ENCODE peak calls at places on chromosomes 1 and 21, in ten cellular contexts. One of them, this sample, is unnamed.

GRCh38 chr1:41537788-41538351 is 53.4 kb upstream of the EDN2 start:
- DNase-seq in transverse colon: peak; percentile 58
- DNase-seq in H1: no peak
- DNase-seq in tibial artery: peak; percentile 77
- DNase-seq in pancreas: peak; percentile 53
- DNase-seq in PC-3: peak; percentile 57
- DNase-seq in mucosa of descending colon: peak; percentile 53
- DNase-seq in aorta: peak; percentile 87
- DNase-seq in small intestine: no peak
- DNase-seq in naive thymus-derived CD4-positive, alpha-beta T cell: no peak
- DNase-seq in this sample: peak; percentile 53

GRCh38 chr1:94332952-94333351 is 85.2 kb upstream of the ABCD3 start:
- DNase-seq in transverse colon: no peak
- DNase-seq in H1: no peak
- DNase-seq in tibial artery: no peak
- DNase-seq in pancreas: no peak
- DNase-seq in PC-3: peak; percentile 82
- DNase-seq in mucosa of descending colon: no peak
- DNase-seq in aorta: no peak
- DNase-seq in small intestine: no peak
- DNase-seq in naive thymus-derived CD4-positive, alpha-beta T cell: no peak
- DNase-seq in this sample: no peak

GRCh38 chr1:33161061-33161681 is 20.7 kb downstream of the TRIM62 start:
- DNase-seq in transverse colon: no peak
- DNase-seq in H1: no peak
- DNase-seq in tibial artery: no peak
- DNase-seq in pancreas: no peak
- DNase-seq in PC-3: no peak
- DNase-seq in mucosa of descending colon: no peak
- DNase-seq in aorta: peak; percentile 62
- DNase-seq in small intestine: no peak
- DNase-seq in naive thymus-derived CD4-positive, alpha-beta T cell: no peak
- DNase-seq in this sample: no peak

GRCh38 chr1:38727629-38728175 is 131.9 kb downstream of the RRAGC start:
- DNase-seq in transverse colon: no peak
- DNase-seq in H1: no peak
- DNase-seq in tibial artery: no peak
- DNase-seq in pancreas: no peak
- DNase-seq in PC-3: no peak
- DNase-seq in mucosa of descending colon: no peak
- DNase-seq in aorta: no peak
- DNase-seq in small intestine: no peak
- DNase-seq in naive thymus-derived CD4-positive, alpha-beta T cell: no peak
- DNase-seq in this sample: no peak

GRCh38 chr1:65141394-65141793 is 6.6 kb upstream of the AK4 start:
- DNase-seq in transverse colon: peak; percentile 27
- DNase-seq in H1: no peak
- DNase-seq in tibial artery: no peak
- DNase-seq in pancreas: no peak
- DNase-seq in PC-3: peak; percentile 70
- DNase-seq in mucosa of descending colon: no peak
- DNase-seq in aorta: no peak
- DNase-seq in small intestine: peak; percentile 51
- DNase-seq in naive thymus-derived CD4-positive, alpha-beta T cell: no peak
- DNase-seq in this sample: no peak

GRCh38 chr1:33298623-33299277 is 22.1 kb downstream of the A3GALT2 start:
- DNase-seq in transverse colon: peak; percentile 76
- DNase-seq in H1: peak; percentile 38
- DNase-seq in tibial artery: peak; percentile 74
- DNase-seq in pancreas: peak; percentile 38
- DNase-seq in PC-3: peak; percentile 75
- DNase-seq in mucosa of descending colon: peak; percentile 66
- DNase-seq in aorta: peak; percentile 86
- DNase-seq in small intestine: peak; percentile 71
- DNase-seq in naive thymus-derived CD4-positive, alpha-beta T cell: peak; percentile 31
- DNase-seq in this sample: peak; percentile 90

GRCh38 chr21:8989261-8989882 is 1532.0 kb upstream of the TPTE start:
- DNase-seq in transverse colon: no peak
- DNase-seq in H1: no peak
- DNase-seq in tibial artery: no peak
- DNase-seq in pancreas: no peak
- DNase-seq in PC-3: peak; percentile 1
- DNase-seq in mucosa of descending colon: no peak
- DNase-seq in aorta: no peak
- DNase-seq in small intestine: no peak
- DNase-seq in naive thymus-derived CD4-positive, alpha-beta T cell: no peak
- DNase-seq in this sample: no peak

GRCh38 chr1:6653651-6654290 is 29.1 kb downstream of the THAP3 start:
- DNase-seq in transverse colon: no peak
- DNase-seq in H1: no peak
- DNase-seq in tibial artery: no peak
- DNase-seq in pancreas: no peak
- DNase-seq in PC-3: no peak
- DNase-seq in mucosa of descending colon: no peak
- DNase-seq in aorta: no peak
- DNase-seq in small intestine: no peak
- DNase-seq in naive thymus-derived CD4-positive, alpha-beta T cell: no peak
- DNase-seq in this sample: peak; percentile 4

GRCh38 chr1:160081261-160081936 is at the start of gene KCNJ9:
- DNase-seq in transverse colon: no peak
- DNase-seq in H1: no peak
- DNase-seq in tibial artery: no peak
- DNase-seq in pancreas: no peak
- DNase-seq in PC-3: no peak
- DNase-seq in mucosa of descending colon: no peak
- DNase-seq in aorta: no peak
- DNase-seq in small intestine: no peak
- DNase-seq in naive thymus-derived CD4-positive, alpha-beta T cell: no peak
- DNase-seq in this sample: peak; percentile 46

GRCh38 chr1:24421502-24421901 is 5.9 kb downstream of the NIPAL3 start:
- DNase-seq in transverse colon: no peak
- DNase-seq in H1: no peak
- DNase-seq in tibial artery: no peak
- DNase-seq in pancreas: no peak
- DNase-seq in PC-3: peak; percentile 28
- DNase-seq in mucosa of descending colon: no peak
- DNase-seq in aorta: no peak
- DNase-seq in small intestine: no peak
- DNase-seq in naive thymus-derived CD4-positive, alpha-beta T cell: no peak
- DNase-seq in this sample: no peak

GRCh38 chr1:159915571-159916239 is 9.6 kb downstream of the TAGLN2 start:
- DNase-seq in transverse colon: no peak
- DNase-seq in H1: no peak
- DNase-seq in tibial artery: no peak
- DNase-seq in pancreas: no peak
- DNase-seq in PC-3: no peak
- DNase-seq in mucosa of descending colon: no peak
- DNase-seq in aorta: peak; percentile 24
- DNase-seq in small intestine: no peak
- DNase-seq in naive thymus-derived CD4-positive, alpha-beta T cell: no peak
- DNase-seq in this sample: peak; percentile 53

GRCh38 chr1:228793032-228793431 is 57.8 kb downstream of the RHOU start:
- DNase-seq in transverse colon: no peak
- DNase-seq in H1: no peak
- DNase-seq in tibial artery: no peak
- DNase-seq in pancreas: no peak
- DNase-seq in PC-3: no peak
- DNase-seq in mucosa of descending colon: no peak
- DNase-seq in aorta: no peak
- DNase-seq in small intestine: no peak
- DNase-seq in naive thymus-derived CD4-positive, alpha-beta T cell: no peak
- DNase-seq in this sample: no peak
- H3K4me1 ChIP-seq in transverse colon: no peaks in the 10 kb centered on the region
- H3K4me1 ChIP-seq in H1: no peaks in the 10 kb centered on the region
- H3K4me1 ChIP-seq in tibial artery: no peaks in the 10 kb centered on the region
- H3K4me1 ChIP-seq in pancreas: no peaks in the 10 kb centered on the region
- H3K4me1 ChIP-seq in PC-3: no peaks in the 10 kb centered on the region
- H3K4me1 ChIP-seq in mucosa of descending colon: no peaks in the 10 kb centered on the region
- H3K4me1 ChIP-seq in aorta: no peaks in the 10 kb centered on the region
- H3K4me1 ChIP-seq in small intestine: no peaks in the 10 kb centered on the region
- H3K4me1 ChIP-seq in naive thymus-derived CD4-positive, alpha-beta T cell: peaks cover 48% of the 10 kb centered on the region
- H3K4me1 ChIP-seq in this sample: no peaks in the 10 kb centered on the region

GRCh38 chr1:28078680-28079626 is 9.5 kb downstream of the EYA3 start:
- DNase-seq in transverse colon: no peak
- DNase-seq in H1: no peak
- DNase-seq in tibial artery: no peak
- DNase-seq in pancreas: no peak
- DNase-seq in PC-3: peak; percentile 36
- DNase-seq in mucosa of descending colon: no peak
- DNase-seq in aorta: no peak
- DNase-seq in small intestine: peak; percentile 58
- DNase-seq in naive thymus-derived CD4-positive, alpha-beta T cell: no peak
- DNase-seq in this sample: no peak
- H3K4me1 ChIP-seq in transverse colon: peaks cover 44% of the 10 kb centered on the region
- H3K4me1 ChIP-seq in H1: no peaks in the 10 kb centered on the region
- H3K4me1 ChIP-seq in tibial artery: no peaks in the 10 kb centered on the region
- H3K4me1 ChIP-seq in pancreas: peaks cover 6% of the 10 kb centered on the region
- H3K4me1 ChIP-seq in PC-3: peaks cover 6% of the 10 kb centered on the region
- H3K4me1 ChIP-seq in mucosa of descending colon: no peaks in the 10 kb centered on the region
- H3K4me1 ChIP-seq in aorta: peaks cover 8% of the 10 kb centered on the region
- H3K4me1 ChIP-seq in small intestine: no peaks in the 10 kb centered on the region
- H3K4me1 ChIP-seq in naive thymus-derived CD4-positive, alpha-beta T cell: no peaks in the 10 kb centered on the region
- H3K4me1 ChIP-seq in this sample: peaks cover 5% of the 10 kb centered on the region

GRCh38 chr1:56469640-56470371 is 109.6 kb downstream of the PLPP3 start:
- DNase-seq in transverse colon: no peak
- DNase-seq in H1: no peak
- DNase-seq in tibial artery: no peak
- DNase-seq in pancreas: no peak
- DNase-seq in PC-3: peak; percentile 58
- DNase-seq in mucosa of descending colon: no peak
- DNase-seq in aorta: no peak
- DNase-seq in small intestine: no peak
- DNase-seq in naive thymus-derived CD4-positive, alpha-beta T cell: no peak
- DNase-seq in this sample: no peak

GRCh38 chr1:56477164-56478111 is 101.9 kb downstream of the PLPP3 start:
- DNase-seq in transverse colon: peak; percentile 52
- DNase-seq in H1: peak; percentile 54
- DNase-seq in tibial artery: peak; percentile 67
- DNase-seq in pancreas: peak; percentile 54
- DNase-seq in PC-3: no peak
- DNase-seq in mucosa of descending colon: peak; percentile 66
- DNase-seq in aorta: peak; percentile 78
- DNase-seq in small intestine: no peak
- DNase-seq in naive thymus-derived CD4-positive, alpha-beta T cell: no peak
- DNase-seq in this sample: peak; percentile 85

GRCh38 chr1:56472860-56473259 is 106.5 kb downstream of the PLPP3 start:
- DNase-seq in transverse colon: no peak
- DNase-seq in H1: no peak
- DNase-seq in tibial artery: no peak
- DNase-seq in pancreas: no peak
- DNase-seq in PC-3: no peak
- DNase-seq in mucosa of descending colon: no peak
- DNase-seq in aorta: no peak
- DNase-seq in small intestine: no peak
- DNase-seq in naive thymus-derived CD4-positive, alpha-beta T cell: no peak
- DNase-seq in this sample: no peak

GRCh38 chr1:56478734-56479133 is 100.6 kb downstream of the PLPP3 start:
- DNase-seq in transverse colon: no peak
- DNase-seq in H1: no peak
- DNase-seq in tibial artery: no peak
- DNase-seq in pancreas: no peak
- DNase-seq in PC-3: no peak
- DNase-seq in mucosa of descending colon: no peak
- DNase-seq in aorta: no peak
- DNase-seq in small intestine: no peak
- DNase-seq in naive thymus-derived CD4-positive, alpha-beta T cell: no peak
- DNase-seq in this sample: no peak

DNA sequence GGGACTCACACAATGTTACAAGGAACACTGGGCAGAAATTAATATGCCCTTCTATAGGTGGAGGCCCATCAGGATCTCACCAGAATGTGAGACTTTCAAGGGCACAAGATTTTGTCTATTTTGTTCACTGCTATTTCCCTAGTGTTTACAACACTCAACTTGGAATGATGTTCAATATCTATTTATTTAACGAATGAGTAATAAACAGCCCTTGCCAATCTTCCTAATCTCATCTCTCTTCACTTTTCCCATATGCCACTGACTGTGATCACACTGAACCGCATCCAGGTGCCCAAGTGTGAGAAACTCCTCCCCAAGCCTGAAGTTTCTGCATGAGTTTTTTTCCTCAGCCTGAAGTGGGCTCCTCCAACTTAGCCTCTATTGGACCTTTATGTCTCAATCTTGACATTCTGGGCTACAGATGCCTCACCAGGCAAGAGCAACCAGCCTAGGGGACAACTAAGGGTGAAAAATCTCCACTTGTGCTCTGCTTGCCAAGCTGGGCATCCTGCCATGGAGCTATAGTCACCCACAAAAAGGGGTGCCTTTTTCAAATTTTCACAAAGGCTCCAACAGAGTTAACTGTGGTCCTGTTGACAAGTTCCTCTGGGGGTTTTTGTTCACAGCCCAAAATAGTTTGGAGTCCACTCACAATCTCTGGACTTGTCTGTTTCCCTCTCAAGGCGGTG is 105.6 kb downstream of the PLPP3 start:
- DNase-seq in transverse colon: no peak
- DNase-seq in H1: no peak
- DNase-seq in tibial artery: no peak
- DNase-seq in pancreas: no peak
- DNase-seq in PC-3: peak; percentile 73
- DNase-seq in mucosa of descending colon: no peak
- DNase-seq in aorta: no peak
- DNase-seq in small intestine: no peak
- DNase-seq in naive thymus-derived CD4-positive, alpha-beta T cell: no peak
- DNase-seq in this sample: no peak
- H3K4me1 ChIP-seq in transverse colon: peaks cover 26% of the 10 kb centered on the region
- H3K4me1 ChIP-seq in H1: peaks cover 3% of the 10 kb centered on the region
- H3K4me1 ChIP-seq in tibial artery: peaks cover 8% of the 10 kb centered on the region
- H3K4me1 ChIP-seq in pancreas: no peaks in the 10 kb centered on the region
- H3K4me1 ChIP-seq in PC-3: peaks cover 35% of the 10 kb centered on the region
- H3K4me1 ChIP-seq in mucosa of descending colon: no peaks in the 10 kb centered on the region
- H3K4me1 ChIP-seq in aorta: peaks cover 2% of the 10 kb centered on the region
- H3K4me1 ChIP-seq in small intestine: peaks cover 3% of the 10 kb centered on the region
- H3K4me1 ChIP-seq in naive thymus-derived CD4-positive, alpha-beta T cell: no peaks in the 10 kb centered on the region
- H3K4me1 ChIP-seq in this sample: peaks cover 77% of the 10 kb centered on the region

DNA sequence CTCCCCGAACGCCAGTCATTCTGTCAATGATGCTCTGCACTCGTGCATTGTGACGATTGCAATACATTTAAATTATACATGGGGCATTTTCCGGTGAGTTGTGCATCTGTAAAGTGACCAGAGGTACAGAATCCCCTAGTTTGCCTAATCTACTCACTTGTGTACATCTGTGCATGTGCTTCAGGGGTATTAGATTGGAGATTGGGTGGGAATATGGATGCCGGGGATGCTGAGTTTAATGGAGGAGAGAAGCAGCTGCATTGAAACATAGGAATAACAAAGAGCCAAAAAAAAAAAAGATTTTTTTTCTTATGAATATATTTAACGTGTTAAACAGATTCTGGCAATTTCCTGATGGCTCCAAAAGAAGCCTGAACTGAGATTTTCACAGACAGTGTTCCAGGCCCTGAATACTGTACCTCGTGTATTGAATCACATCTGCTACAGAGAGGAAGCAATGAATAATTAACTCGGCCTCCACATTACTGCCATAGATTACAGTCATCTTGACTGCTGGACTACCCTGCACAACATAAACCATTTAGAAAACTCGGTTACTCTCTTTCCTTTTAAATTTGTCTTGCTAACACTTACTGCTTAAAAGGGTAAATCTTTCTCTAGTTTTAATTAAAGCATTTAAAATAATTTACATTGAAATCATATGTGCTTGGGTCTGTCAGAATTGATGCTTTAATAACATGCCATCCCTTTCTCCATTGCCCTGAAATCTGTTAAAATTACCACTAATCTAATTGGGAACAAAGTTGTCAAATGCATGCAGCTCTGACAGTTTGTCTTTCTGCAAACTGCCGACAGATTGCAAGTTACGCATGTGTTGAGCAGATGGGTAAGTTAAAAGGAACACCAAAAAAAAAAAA is 149.2 kb upstream of the C1orf87 start:
- DNase-seq in transverse colon: no peak
- DNase-seq in H1: no peak
- DNase-seq in tibial artery: no peak
- DNase-seq in pancreas: no peak
- DNase-seq in PC-3: no peak
- DNase-seq in mucosa of descending colon: no peak
- DNase-seq in aorta: no peak
- DNase-seq in small intestine: no peak
- DNase-seq in naive thymus-derived CD4-positive, alpha-beta T cell: no peak
- DNase-seq in this sample: no peak
- H3K4me1 ChIP-seq in transverse colon: no peaks in the 10 kb centered on the region
- H3K4me1 ChIP-seq in H1: no peaks in the 10 kb centered on the region
- H3K4me1 ChIP-seq in tibial artery: no peaks in the 10 kb centered on the region
- H3K4me1 ChIP-seq in pancreas: no peaks in the 10 kb centered on the region
- H3K4me1 ChIP-seq in PC-3: no peaks in the 10 kb centered on the region
- H3K4me1 ChIP-seq in mucosa of descending colon: no peaks in the 10 kb centered on the region
- H3K4me1 ChIP-seq in aorta: peaks cover 3% of the 10 kb centered on the region
- H3K4me1 ChIP-seq in small intestine: no peaks in the 10 kb centered on the region
- H3K4me1 ChIP-seq in naive thymus-derived CD4-positive, alpha-beta T cell: no peaks in the 10 kb centered on the region
- H3K4me1 ChIP-seq in this sample: no peaks in the 10 kb centered on the region

This sample was measured in spleen.